ENCODE peak calls at places on chromosome 4, in seven cellular contexts. F is GM12878, S is PC-3, W is transverse colon, C is aorta, Z is ovary, Y is bronchial epithelial cell. V is an unnamed sample.

GRCh38 chr4:185713731-185714130 is 98.3 kb downstream of the SORBS2 start:
- DNase-seq in W (no peak), F (no peak), Z (no peak), Y (no peak), C (no peak), S (no peak), V (no peak)

GRCh38 chr4:37717575-37717974 is 31.4 kb upstream of the RELL1 start:
- DNase-seq in W (no peak), F (no peak), S (peak), Y (peak), C (no peak), Z (no peak), V (no peak)

GRCh38 chr4:6777636-6778281 is 4.8 kb upstream of the KIAA0232 start:
- DNase-seq in Z (no peak), C (no peak), Y (no peak), F (no peak), W (peak), S (no peak), V (no peak)

GRCh38 chr4:2472187-2472586 is 3.3 kb downstream of the RNF4 start:
- DNase-seq in F (no peak), W (no peak), C (no peak), Y (peak), S (no peak), Z (no peak), V (no peak)

GRCh38 chr4:151524610-151525009 is 115.6 kb downstream of the FHIP1A start:
- DNase-seq in S (no peak), C (no peak), Y (peak), F (no peak), Z (no peak), W (no peak), V (no peak)

GRCh38 chr4:77821775-77822174 is 2.6 kb upstream of the CNOT6L start:
- DNase-seq in W (no peak), Z (no peak), F (no peak), Y (peak), C (no peak), S (no peak), V (no peak)

GRCh38 chr4:37157403-37158167 is 87.0 kb upstream of the NWD2 start:
- DNase-seq in S (no peak), F (no peak), W (no peak), Z (no peak), Y (no peak), C (no peak), V (peak)

GRCh38 chr4:100591156-100591876 is 73.5 kb upstream of the EMCN start:
- DNase-seq in Z (peak), Y (no peak), S (no peak), F (no peak), C (no peak), W (no peak), V (no peak)

GRCh38 chr4:740656-741282 is 35.1 kb downstream of the PCGF3 start:
- DNase-seq in W (no peak), Y (no peak), F (no peak), Z (no peak), C (no peak), S (peak), V (no peak)

GRCh38 chr4:42750091-42750490 is 93.2 kb upstream of the ATP8A1 start:
- DNase-seq in Y (no peak), F (peak), S (peak), Z (no peak), W (no peak), C (no peak), V (no peak)

GRCh38 chr4:105710012-105710600 is 1.5 kb downstream of the GSTCD start:
- DNase-seq in Z (no peak), C (no peak), Y (no peak), F (no peak), S (no peak), W (no peak), V (no peak)
- H3K4me3 ChIP-seq in Z (no peak), C (no peak), Y (no peak), F (peak), S (peak), W (no peak), V (no peak)

GRCh38 chr4:153488719-153489384 is 22.7 kb downstream of the TMEM131L start:
- DNase-seq in Z (no peak), C (peak), F (peak), Y (no peak), S (no peak), W (no peak), V (peak)
- H3K4me3 ChIP-seq in Z (no peak), C (no peak), F (peak), Y (no peak), S (no peak), W (no peak), V (peak)

DNA sequence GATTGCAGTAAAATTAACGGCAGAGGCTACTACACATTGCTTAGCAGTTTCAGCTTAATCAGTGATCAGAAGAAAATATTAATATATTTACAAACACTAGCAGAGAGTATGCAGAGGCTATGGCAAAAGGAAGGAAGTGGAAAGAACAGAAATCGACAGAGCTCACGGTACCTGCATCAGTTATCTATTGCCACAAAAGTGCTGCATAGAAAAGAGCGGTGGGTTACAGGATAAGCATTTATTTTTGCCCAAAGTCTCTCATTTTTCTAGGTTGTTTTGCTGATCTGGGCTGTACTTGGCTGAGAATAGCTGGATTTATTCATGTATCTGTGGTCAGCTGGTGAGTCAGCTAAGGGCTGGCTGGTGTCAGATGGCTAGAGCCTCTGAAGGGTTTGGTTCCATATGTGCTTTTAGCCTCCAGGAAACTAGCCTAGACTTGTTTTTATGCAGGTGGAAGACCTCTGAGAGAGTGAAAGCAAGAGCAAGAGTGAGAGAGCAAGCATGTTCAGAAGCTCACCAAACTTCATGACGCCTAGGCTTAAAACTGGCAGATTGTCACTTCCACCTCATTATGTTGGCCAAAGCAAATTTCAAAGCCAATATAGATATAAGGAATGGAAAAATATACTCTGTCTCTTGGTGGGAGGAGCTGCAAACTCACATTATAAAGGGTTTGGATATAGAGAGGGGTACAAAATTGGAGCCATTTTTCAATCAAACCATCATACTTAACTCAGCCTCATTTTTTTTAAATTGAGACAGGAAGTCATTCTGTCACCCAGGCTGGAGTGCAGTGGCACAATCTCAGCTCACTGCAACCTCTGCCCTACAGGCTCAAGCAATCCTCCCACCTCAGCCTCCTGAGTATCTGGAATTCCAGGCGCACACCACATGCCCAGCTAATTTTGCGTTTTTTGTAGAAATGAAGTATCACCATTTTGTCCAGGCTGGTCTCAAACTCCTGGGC is 153.2 kb upstream of the RPL34 start:
- DNase-seq in S (peak), Z (no peak), C (no peak), F (peak), Y (peak), W (no peak), V (no peak)
- H3K4me3 ChIP-seq in S (no peak), Z (no peak), C (no peak), F (no peak), Y (no peak), W (no peak), V (no peak)

GRCh38 chr4:70660106-70660505 is 6.2 kb downstream of the JCHAIN start:
- DNase-seq in S (no peak), F (no peak), W (no peak), Y (no peak), Z (no peak), C (no peak), V (no peak)
- H3K4me3 ChIP-seq in S (no peak), F (no peak), W (no peak), Y (no peak), Z (no peak), C (no peak), V (no peak)

DNA sequence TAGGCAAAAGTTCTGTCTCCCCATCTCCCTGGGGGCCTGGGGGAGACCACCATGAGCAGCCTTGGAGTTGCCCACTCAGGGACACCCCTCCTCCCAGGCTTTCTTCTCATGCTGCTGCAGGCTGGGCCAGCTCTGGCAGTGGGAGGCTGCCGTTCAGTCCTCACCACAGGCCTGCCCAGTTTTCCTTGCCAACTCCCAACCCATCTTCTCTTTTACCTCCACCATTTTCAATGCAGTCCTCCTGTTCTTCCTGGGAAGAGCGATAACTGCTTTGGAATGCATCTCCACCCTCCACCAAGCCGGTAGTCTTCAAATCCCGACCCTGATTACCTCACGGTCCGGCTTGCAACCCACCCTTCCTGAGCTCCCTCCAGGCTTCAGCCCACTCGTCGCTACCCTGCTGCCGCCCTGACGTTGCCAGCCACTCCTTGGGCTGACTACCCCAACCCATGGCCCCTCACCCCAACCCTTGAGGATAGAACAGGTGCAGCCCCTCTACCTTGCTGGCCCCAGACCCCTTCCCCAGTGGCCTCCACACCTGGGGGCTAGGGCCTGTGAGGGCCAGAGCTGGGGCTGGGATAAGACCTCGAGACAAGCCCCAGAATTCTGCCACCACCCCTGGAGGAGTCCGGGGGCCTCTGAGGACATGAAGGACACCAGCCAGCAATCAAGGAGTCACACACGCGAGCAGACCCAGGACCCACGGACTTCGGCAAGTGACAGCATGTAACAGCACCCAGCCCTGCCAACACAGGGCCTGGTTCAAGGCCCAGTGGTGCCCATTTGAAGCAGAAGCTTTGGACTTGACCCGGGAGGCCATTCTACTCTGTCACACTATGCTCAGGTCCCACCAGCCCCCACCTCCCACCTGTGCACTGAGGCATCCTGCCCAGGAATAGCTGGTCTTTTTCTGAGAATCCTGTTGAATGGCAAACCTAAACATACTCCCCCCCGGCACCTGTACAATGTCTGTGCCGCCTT is 9.2 kb downstream of the WDR1 start:
- DNase-seq in C (no peak), Y (peak), W (no peak), S (peak), Z (no peak), F (no peak), V (no peak)
- H3K4me3 ChIP-seq in C (no peak), Y (no peak), W (no peak), S (no peak), Z (peak), F (peak), V (no peak)

GRCh38 chr4:138090145-138090917 is 151.8 kb downstream of the SLC7A11 start:
- DNase-seq in C (no peak), F (peak), S (peak), Z (peak), W (peak), Y (peak), V (peak)
- H3K4me3 ChIP-seq in C (no peak), F (no peak), S (peak), Z (no peak), W (no peak), Y (peak), V (peak)

DNA sequence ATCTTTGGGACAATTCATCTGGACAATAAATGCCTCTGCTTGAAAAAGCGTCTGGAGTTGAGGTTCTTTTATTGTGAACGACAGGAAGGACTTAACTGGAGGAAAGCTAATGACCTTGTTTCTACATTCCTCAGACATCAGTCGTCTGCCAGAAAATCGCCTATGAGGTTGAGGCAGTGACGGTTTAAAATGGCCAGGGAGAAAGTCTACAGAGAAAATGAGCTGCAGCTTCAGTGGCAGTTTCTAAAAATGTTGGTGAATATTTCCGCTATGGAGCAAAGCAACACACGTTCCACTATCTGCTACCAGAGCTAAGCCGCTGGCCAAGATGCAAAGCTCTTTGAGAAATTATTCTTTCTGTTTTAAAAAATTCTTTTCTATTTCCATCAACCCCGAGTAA is 116.9 kb upstream of the GALNT7 start:
- DNase-seq in F (no peak), Y (no peak), W (no peak), Z (no peak), S (no peak), C (no peak), V (no peak)
- H3K4me3 ChIP-seq in F (no peak), Y (no peak), W (no peak), Z (no peak), S (no peak), C (peak), V (no peak)